ENCODE peak calls at places on chromosomes 12 and 14, in four cellular contexts. Q, D, F and I are unnamed samples.

GRCh38 chr12:130435331-130435730 is 97.6 kb downstream of the PIWIL1 start:
- DNase-seq in D (no peak), Q (no peak), F (no peak), I (no peak)

GRCh38 chr12:82554529-82554928 is 132.2 kb upstream of the TMTC2 start:
- DNase-seq in Q (no peak), D (no peak), F (no peak), I (no peak)

GRCh38 chr12:96335270-96335669 is 65.0 kb downstream of the CDK17 start:
- DNase-seq in F (no peak), D (no peak), Q (no peak), I (no peak)

GRCh38 chr12:108608616-108609015 is 10.7 kb upstream of the TMEM119 start:
- DNase-seq in F (no peak), Q (no peak), D (no peak), I (no peak)

GRCh38 chr12:116324684-116325664 is 47.5 kb upstream of the MED13L start:
- DNase-seq in Q (no peak), F (peak; percentile 23), D (no peak), I (no peak)

GRCh38 chr12:58286353-58286752 is 345.0 kb downstream of the ATP23 start:
- DNase-seq in Q (no peak), D (no peak), F (no peak), I (no peak)

GRCh38 chr12:119227292-119227691 is 48.6 kb downstream of the HSPB8 start:
- DNase-seq in D (no peak), F (no peak), Q (no peak), I (no peak)

GRCh38 chr14:99758121-99758871 is 34.9 kb upstream of the EML1 start:
- DNase-seq in Q (no peak), D (no peak), F (no peak), I (no peak)

GRCh38 chr12:65936529-65936911 is 112.2 kb downstream of the HMGA2 start:
- DNase-seq in D (no peak), F (no peak), Q (no peak), I (no peak)

GRCh38 chr14:102096569-102097188 is 9.8 kb upstream of the HSP90AA1 start:
- DNase-seq in D (peak; percentile 55), F (peak; percentile 49), Q (peak; percentile 85), I (no peak)

GRCh38 chr12:56721721-56722120 is 3.4 kb downstream of the NACA start:
- DNase-seq in F (no peak), D (no peak), Q (no peak), I (no peak)

GRCh38 chr12:23039834-23040233 is 414.9 kb downstream of the ETNK1 start:
- DNase-seq in Q (no peak), F (no peak), D (no peak), I (no peak)

GRCh38 chr12:48132826-48133225 is 13.7 kb downstream of the PFKM start:
- DNase-seq in D (no peak), Q (no peak), F (no peak), I (no peak)

GRCh38 chr14:57835751-57836150 is 30.1 kb downstream of the SLC35F4 start:
- DNase-seq in D (no peak), Q (no peak), F (no peak), I (no peak)

GRCh38 chr14:20781805-20782204 is 737 bp downstream of the RNASE6 start:
- DNase-seq in D (no peak), Q (no peak), F (no peak), I (no peak)

GRCh38 chr12:130620281-130620680 is 95.8 kb downstream of the RIMBP2 start:
- DNase-seq in F (no peak), Q (no peak), D (no peak), I (no peak)

GRCh38 chr14:75977544-75977943 is 4.3 kb downstream of the TGFB3 start:
- DNase-seq in D (no peak), F (no peak), Q (no peak), I (no peak)

GRCh38 chr12:43550831-43551270 is 1.2 kb downstream of the ADAMTS20 start:
- DNase-seq in Q (no peak), D (no peak), F (no peak), I (no peak)

GRCh38 chr14:22159968-22160367 is 429.1 kb downstream of the DAD1 start:
- DNase-seq in F (no peak), Q (no peak), D (no peak), I (no peak)